ENCODE peak calls at places on chromosomes 7 and 10, in ten cellular contexts. D is left lung; U is A549; K is HFFc6; A is NB4; N is CD8-positive, alpha-beta T cell; E is IMR-90; G is lower lobe of right lung; O is Peyer's patch; I is HepG2. Z is an unnamed sample.

GRCh38 chr10:21205328-21205727 is 308.2 kb upstream of the NEBL start:
- DNase-seq in D (no peak), G (no peak), O (no peak), N (no peak), A (no peak), I (no peak), E (no peak), U (no peak), K (no peak), Z (no peak)

GRCh38 chr10:124911124-124912051 is 30.5 kb upstream of the ZRANB1 start:
- DNase-seq in E (peak; percentile 67), N (no peak), D (no peak), U (no peak), K (peak; percentile 56), G (no peak), A (peak; percentile 16), I (no peak), O (no peak), Z (no peak)

GRCh38 chr10:87092356-87092860 is 2.2 kb downstream of the GLUD1 start:
- DNase-seq in G (no peak), I (no peak), O (no peak), U (no peak), K (peak; percentile 74), A (peak; percentile 18), E (peak; percentile 37), D (no peak), N (no peak), Z (no peak)

GRCh38 chr10:89086801-89087513 is 96.4 kb downstream of the FAS start:
- DNase-seq in I (no peak), E (peak; percentile 82), O (no peak), U (peak; percentile 6), N (no peak), G (peak; percentile 75), K (peak; percentile 82), A (peak; percentile 95), D (peak; percentile 79), Z (peak; percentile 93)

GRCh38 chr7:156091515-156092080 is 279.3 kb upstream of the SHH start:
- DNase-seq in E (no peak), K (no peak), I (no peak), O (no peak), N (no peak), A (no peak), U (no peak), D (no peak), G (no peak), Z (no peak)

GRCh38 chr7:137953692-137954470 is 48.0 kb downstream of the CREB3L2 start:
- DNase-seq in E (peak; percentile 84), N (no peak), D (no peak), I (no peak), O (no peak), A (no peak), U (peak; percentile 90), K (peak; percentile 76), G (no peak), Z (no peak)

GRCh38 chr10:119313645-119314044 is 106.3 kb downstream of the GRK5 start:
- DNase-seq in D (no peak), O (no peak), A (peak; percentile 94), E (no peak), K (no peak), U (no peak), G (no peak), I (no peak), N (peak; percentile 29), Z (no peak)

GRCh38 chr7:100219271-100219737 is 445 bp upstream of the PVRIG start:
- DNase-seq in G (no peak), I (no peak), E (no peak), U (no peak), D (no peak), A (no peak), K (no peak), O (no peak), N (no peak), Z (no peak)

GRCh38 chr10:59363446-59363958 is 1.2 kb upstream of the FAM13C start:
- DNase-seq in N (no peak), I (no peak), O (no peak), D (no peak), A (no peak), E (no peak), K (no peak), G (no peak), U (no peak), Z (no peak)

GRCh38 chr10:61635946-61636345 is 26.8 kb upstream of the CABCOCO1 start:
- DNase-seq in O (no peak), A (no peak), E (peak; percentile 76), G (no peak), K (peak; percentile 16), I (no peak), U (peak; percentile 25), D (no peak), N (no peak), Z (no peak)

GRCh38 chr10:79137826-79138225 is 69.1 kb downstream of the ZMIZ1 start:
- DNase-seq in G (no peak), D (no peak), N (peak; percentile 26), O (no peak), K (no peak), A (peak; percentile 98), E (peak; percentile 62), I (no peak), U (no peak), Z (no peak)

GRCh38 chr7:107860241-107860961 is 30.6 kb upstream of the DLD start:
- DNase-seq in K (no peak), D (no peak), I (no peak), U (no peak), A (no peak), G (no peak), O (no peak), E (no peak), N (no peak), Z (no peak)

GRCh38 chr10:131178521-131178920 is 133.0 kb downstream of the TCERG1L start:
- DNase-seq in U (no peak), K (no peak), A (no peak), D (no peak), I (no peak), N (no peak), G (no peak), E (no peak), O (no peak), Z (no peak)

DNA sequence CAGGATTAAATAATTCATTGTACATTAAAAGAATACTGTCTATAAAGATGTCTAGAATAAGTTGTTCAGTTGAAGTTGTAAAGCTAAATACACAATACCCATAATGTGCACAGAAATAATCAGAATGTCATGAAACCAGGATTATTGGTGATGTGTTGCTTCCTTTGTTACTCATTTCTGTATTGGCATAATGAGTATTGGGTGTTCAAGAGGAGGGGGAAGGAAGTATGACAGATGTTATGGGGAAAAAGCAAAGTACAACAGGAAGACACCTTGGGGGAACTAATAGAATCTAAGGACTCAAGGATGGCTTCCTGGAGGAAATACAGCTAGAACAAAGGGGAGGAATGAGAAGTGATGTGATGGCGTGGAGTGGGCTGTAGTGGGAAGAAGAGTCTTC is 15.0 kb downstream of the ANKRD1 start:
- DNase-seq in I (no peak), K (no peak), G (no peak), U (no peak), A (no peak), N (no peak), O (no peak), D (no peak), E (no peak), Z (no peak)
- TF ChIP-seq CTCF in I (no peak), K (no peak), G (no peak), U (no peak), A (no peak), N (no peak), O (no peak), D (no peak), E (no peak), Z (no peak)

GRCh38 chr10:71970331-71970730 is 6.1 kb downstream of the CHST3 start:
- DNase-seq in D (peak; percentile 58), K (no peak), G (peak; percentile 60), E (no peak), A (peak; percentile 33), N (no peak), U (peak; percentile 79), I (no peak), O (no peak), Z (no peak)
- TF ChIP-seq CTCF in D (no peak), K (peak; percentile 62), G (no peak), E (peak; percentile 27), A (peak; percentile 24), N (no peak), U (peak; percentile 19), I (peak; percentile 41), O (no peak), Z (peak; percentile 47)

GRCh38 chr7:46685051-46685450 is 764.0 kb upstream of the IGFBP3 start:
- DNase-seq in D (no peak), K (no peak), U (peak; percentile 15), G (no peak), A (peak; percentile 9), I (no peak), E (no peak), O (no peak), N (no peak), Z (no peak)

GRCh38 chr7:46680147-46680546 is 759.1 kb upstream of the IGFBP3 start:
- DNase-seq in U (no peak), D (no peak), A (no peak), E (peak; percentile 27), N (no peak), O (no peak), G (no peak), K (no peak), I (no peak), Z (no peak)

GRCh38 chr7:46679671-46680070 is 758.6 kb upstream of the IGFBP3 start:
- DNase-seq in A (no peak), K (no peak), I (no peak), E (no peak), U (no peak), O (no peak), G (no peak), D (no peak), N (no peak), Z (no peak)

GRCh38 chr7:46682841-46683624 is 762.0 kb upstream of the IGFBP3 start:
- DNase-seq in U (no peak), A (no peak), G (no peak), O (no peak), I (no peak), E (peak; percentile 3), N (no peak), K (peak; percentile 85), D (no peak), Z (peak; percentile 59)

DNA sequence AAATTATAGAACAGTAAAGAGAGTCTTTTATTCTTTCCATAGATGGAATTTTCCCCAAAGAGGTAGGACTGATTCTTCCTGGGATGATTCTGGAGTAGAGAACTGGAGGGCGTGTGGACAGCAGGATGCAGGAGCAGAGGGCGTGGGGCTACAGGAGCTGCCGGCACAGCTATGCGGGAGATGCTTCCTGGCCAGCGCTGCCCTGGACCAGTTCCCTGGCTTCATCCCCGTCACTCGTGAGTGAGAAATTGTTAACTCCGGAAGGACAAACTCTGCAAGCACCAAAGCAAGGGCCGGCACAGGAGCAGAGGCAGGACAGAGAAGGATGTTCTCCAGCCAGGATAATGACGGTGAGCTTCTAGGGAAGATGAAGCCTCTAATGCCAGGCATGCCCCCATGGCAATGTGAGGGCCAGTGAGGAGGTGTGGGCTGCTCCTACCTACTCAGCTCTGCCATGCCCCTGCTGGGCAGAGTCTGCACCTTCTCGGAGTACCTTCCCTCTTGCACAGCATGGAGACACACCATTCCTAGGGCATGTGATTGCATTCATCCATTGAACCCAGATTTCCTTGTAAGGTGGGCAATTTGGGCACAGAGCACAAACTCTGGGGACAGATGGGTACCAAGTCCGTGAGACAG is 760.9 kb upstream of the IGFBP3 start:
- DNase-seq in O (no peak), A (no peak), D (no peak), G (no peak), I (no peak), K (no peak), N (no peak), U (no peak), E (no peak), Z (no peak)
- TF ChIP-seq CTCF in O (no peak), A (no peak), D (no peak), G (no peak), I (no peak), K (peak; percentile 43), N (no peak), U (no peak), E (no peak), Z (no peak)

GRCh38 chr7:33278095-33278494 is 148.7 kb downstream of the BBS9 start:
- DNase-seq in I (peak; percentile 9), E (no peak), G (no peak), U (peak; percentile 13), A (peak; percentile 16), K (no peak), O (no peak), N (no peak), D (no peak), Z (no peak)
- TF ChIP-seq CTCF in I (no peak), E (no peak), G (no peak), U (no peak), A (no peak), K (no peak), O (no peak), N (no peak), D (no peak), Z (no peak)